ENCODE peak calls at places on chromosomes 2 and 18, in seven cellular contexts. J is K562, V is GM12878, L is HCT116, G is SK-N-SH, S is H1, O is HepG2. T is an unnamed sample.

GRCh38 chr2:5977477-5977876 is 285.3 kb downstream of the SOX11 start:
- DNase-seq in J (no peak), V (no peak), L (no peak), G (no peak), S (no peak), O (no peak), T (no peak)

GRCh38 chr2:67066782-67067181 is 330.4 kb upstream of the ETAA1 start:
- DNase-seq in J (no peak), V (no peak), L (no peak), G (no peak), S (no peak), O (no peak), T (no peak)

GRCh38 chr2:9228088-9228751 is 21.6 kb downstream of the ASAP2 start:
- DNase-seq in J (no peak), V (no peak), L (no peak), G (no peak), S (no peak), O (no peak), T (no peak)

GRCh38 chr18:57931038-57931437 is 113.0 kb upstream of the NEDD4L start:
- DNase-seq in J (no peak), V (no peak), L (no peak), G (no peak), S (no peak), O (no peak), T (no peak)

GRCh38 chr2:159010963-159011362 is 42.5 kb downstream of the TANC1 start:
- DNase-seq in J (no peak), V (no peak), L (no peak), G (no peak), S (no peak), O (no peak), T (no peak)

GRCh38 chr2:236782938-236783337 is 213.3 kb downstream of the ACKR3 start:
- DNase-seq in J (no peak), V (no peak), L (no peak), G (no peak), S (no peak), O (no peak), T (no peak)

GRCh38 chr2:177649568-177650271 is 257.1 kb downstream of the AGPS start:
- DNase-seq in J (no peak), V (no peak), L (no peak), G (no peak), S (no peak), O (no peak), T (no peak)

GRCh38 chr2:138615257-138615656 is 113.7 kb downstream of the SPOPL start:
- DNase-seq in J (no peak), V (no peak), L (no peak), G (no peak), S (no peak), O (no peak), T (no peak)

GRCh38 chr2:42142476-42143184 is 26.5 kb upstream of the EML4 start:
- DNase-seq in J (no peak), V (no peak), L (no peak), G (no peak), S (no peak), O (peak), T (no peak)

GRCh38 chr2:98558852-98559530 is 49.3 kb downstream of the COA5 start:
- DNase-seq in J (no peak), V (no peak), L (no peak), G (no peak), S (no peak), O (no peak), T (no peak)

GRCh38 chr2:229463941-229464340 is 192.9 kb upstream of the PID1 start:
- DNase-seq in J (no peak), V (no peak), L (no peak), G (no peak), S (no peak), O (no peak), T (no peak)

GRCh38 chr18:9561774-9562173 is 52.6 kb downstream of the PPP4R1 start:
- DNase-seq in J (no peak), V (no peak), L (no peak), G (no peak), S (no peak), O (no peak), T (no peak)

GRCh38 chr2:202545523-202545922 is 89.2 kb upstream of the FAM117B start:
- DNase-seq in J (no peak), V (no peak), L (no peak), G (no peak), S (no peak), O (no peak), T (no peak)

GRCh38 chr2:62089658-62090057 is 106.3 kb upstream of the B3GNT2 start:
- DNase-seq in J (no peak), V (no peak), L (no peak), G (no peak), S (no peak), O (no peak), T (no peak)

GRCh38 chr18:37266290-37266689 is 299.3 kb downstream of the CELF4 start:
- DNase-seq in J (peak), V (no peak), L (no peak), G (peak), S (no peak), O (no peak), T (no peak)
- TF ChIP-seq CTCF in J (peak), V (peak), L (no peak), G (peak), S (peak), O (peak), T (no peak)

GRCh38 chr2:182767578-182767977 is 51.5 kb downstream of the DNAJC10 start:
- DNase-seq in J (no peak), V (no peak), L (peak), G (peak), S (no peak), O (peak), T (no peak)
- TF ChIP-seq SIN3A in J (no peak), V (no peak), L (no peak), G (no peak), S (no peak), O (no peak), T (no peak)

GRCh38 chr2:28333606-28334526 is 58.8 kb upstream of the FOSL2 start:
- DNase-seq in J (no peak), V (no peak), L (no peak), G (no peak), S (no peak), O (no peak), T (no peak)
- TF ChIP-seq POLR2AphosphoS5 in J (no peak), V (no peak), L (no peak), G (no peak), S (no peak), O (no peak), T (no peak)

GRCh38 chr2:205166749-205167148 is 515.6 kb upstream of the NRP2 start:
- DNase-seq in J (no peak), V (no peak), L (no peak), G (peak), S (no peak), O (no peak), T (no peak)

GRCh38 chr2:205156457-205156856 is 525.8 kb upstream of the NRP2 start:
- DNase-seq in J (no peak), V (no peak), L (no peak), G (no peak), S (no peak), O (no peak), T (no peak)

GRCh38 chr2:205158404-205158803 is 523.9 kb upstream of the NRP2 start:
- DNase-seq in J (no peak), V (no peak), L (no peak), G (peak), S (no peak), O (no peak), T (no peak)

DNA sequence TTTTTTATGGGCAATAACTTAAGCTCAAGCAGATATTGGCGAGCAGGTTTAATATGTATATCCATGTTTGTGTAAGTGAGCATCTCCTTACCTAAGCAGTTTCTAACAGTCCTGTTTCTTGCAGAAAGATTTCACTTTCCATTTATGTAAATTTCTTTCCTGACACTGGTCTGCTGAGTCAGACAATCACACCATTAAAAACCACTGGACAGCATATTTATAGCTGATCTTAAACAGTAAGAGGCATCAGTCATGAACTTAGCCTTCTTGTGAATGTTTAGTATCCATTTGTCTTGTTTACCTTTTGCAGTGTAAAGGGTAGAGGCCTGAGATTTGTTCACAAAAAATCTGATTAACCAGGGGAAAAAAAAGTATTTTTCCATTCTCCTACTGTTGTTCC is 521.1 kb upstream of the NRP2 start:
- DNase-seq in J (no peak), V (no peak), L (no peak), G (no peak), S (no peak), O (no peak), T (no peak)
- TF ChIP-seq CTCF in J (no peak), V (no peak), L (no peak), G (no peak), S (no peak), O (no peak), T (no peak)

GRCh38 chr2:225996477-225996858 is 597.0 kb downstream of the NYAP2 start:
- DNase-seq in J (no peak), V (no peak), L (no peak), G (no peak), S (no peak), O (no peak), T (no peak)

GRCh38 chr2:225994748-225995405 is 595.4 kb downstream of the NYAP2 start:
- DNase-seq in J (no peak), V (no peak), L (no peak), G (no peak), S (no peak), O (no peak), T (no peak)

GRCh38 chr2:225998125-225998524 is 598.6 kb downstream of the NYAP2 start:
- DNase-seq in J (no peak), V (no peak), L (no peak), G (no peak), S (no peak), O (no peak), T (no peak)

GRCh38 chr2:225993430-225993829 is 593.9 kb downstream of the NYAP2 start:
- DNase-seq in J (no peak), V (no peak), L (no peak), G (no peak), S (no peak), O (no peak), T (no peak)

GRCh38 chr2:225995788-225996476 is 596.4 kb downstream of the NYAP2 start:
- DNase-seq in J (no peak), V (no peak), L (no peak), G (no peak), S (no peak), O (no peak), T (no peak)
- TF ChIP-seq SIN3A in J (no peak), V (no peak), L (no peak), G (no peak), S (no peak), O (no peak), T (no peak)

DNA sequence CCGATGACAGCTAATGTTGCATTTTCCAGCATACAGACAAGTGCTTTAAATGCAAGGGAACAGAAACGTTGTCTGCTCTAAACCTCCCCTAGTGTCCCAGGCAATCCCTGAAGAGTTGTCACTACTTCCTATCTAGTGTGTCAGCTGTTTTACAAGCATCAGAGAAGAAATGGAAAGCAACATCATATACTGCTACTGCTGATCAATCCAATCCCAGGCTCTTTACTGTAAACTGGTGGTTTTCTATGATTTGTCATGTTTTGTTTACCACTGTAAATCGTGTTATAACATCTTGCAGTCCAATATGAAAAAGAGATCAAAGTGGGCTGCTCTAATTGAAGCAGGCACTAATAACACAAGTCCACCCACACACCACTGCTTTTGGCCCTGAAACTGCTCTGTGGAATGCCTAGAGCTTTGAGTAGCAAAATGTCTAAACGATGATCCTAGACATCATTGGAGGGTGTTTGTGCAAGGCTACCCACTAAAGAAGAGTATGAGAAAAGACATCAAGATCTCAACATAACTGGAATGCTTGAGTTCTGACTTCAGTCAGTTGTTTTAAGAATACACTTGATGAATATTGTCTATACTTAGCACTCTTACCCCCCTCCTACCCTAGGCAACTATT is 18.1 kb upstream of the ROCK1 start:
- DNase-seq in J (no peak), V (no peak), L (no peak), G (no peak), S (no peak), O (no peak), T (no peak)
- TF ChIP-seq POLR2AphosphoS5 in J (no peak), V (no peak), L (no peak), G (no peak), S (no peak), O (no peak), T (no peak)

DNA sequence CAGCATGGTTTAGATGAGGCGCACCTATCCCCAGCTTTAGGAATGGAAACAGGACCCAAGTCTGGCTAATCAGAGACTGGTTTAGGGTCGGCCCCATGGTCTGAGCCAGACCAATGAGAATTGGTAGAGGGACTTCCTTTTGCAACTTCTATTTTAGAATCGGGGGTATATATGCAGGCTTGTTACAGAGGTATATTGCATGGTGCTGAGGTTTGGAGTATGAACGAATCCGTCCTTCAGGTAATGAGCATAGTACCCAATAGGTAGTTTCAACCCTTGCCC is 1.5 kb upstream of the BOLA3 start:
- DNase-seq in J (no peak), V (no peak), L (no peak), G (no peak), S (no peak), O (no peak), T (no peak)
- TF ChIP-seq CTCF in J (no peak), V (no peak), L (no peak), G (no peak), S (no peak), O (no peak), T (no peak)

GRCh38 chr2:54678719-54679118 is 44.7 kb upstream of the EML6 start:
- DNase-seq in J (no peak), V (no peak), L (no peak), G (no peak), S (no peak), O (no peak), T (no peak)

GRCh38 chr2:54676656-54677055 is 46.8 kb upstream of the EML6 start:
- DNase-seq in J (no peak), V (no peak), L (no peak), G (no peak), S (no peak), O (no peak), T (no peak)

GRCh38 chr2:54677476-54678265 is 45.8 kb upstream of the EML6 start:
- DNase-seq in J (no peak), V (no peak), L (no peak), G (no peak), S (no peak), O (no peak), T (no peak)

GRCh38 chr2:54683596-54683995 is 39.9 kb upstream of the EML6 start:
- DNase-seq in J (no peak), V (no peak), L (no peak), G (no peak), S (no peak), O (no peak), T (no peak)

DNA sequence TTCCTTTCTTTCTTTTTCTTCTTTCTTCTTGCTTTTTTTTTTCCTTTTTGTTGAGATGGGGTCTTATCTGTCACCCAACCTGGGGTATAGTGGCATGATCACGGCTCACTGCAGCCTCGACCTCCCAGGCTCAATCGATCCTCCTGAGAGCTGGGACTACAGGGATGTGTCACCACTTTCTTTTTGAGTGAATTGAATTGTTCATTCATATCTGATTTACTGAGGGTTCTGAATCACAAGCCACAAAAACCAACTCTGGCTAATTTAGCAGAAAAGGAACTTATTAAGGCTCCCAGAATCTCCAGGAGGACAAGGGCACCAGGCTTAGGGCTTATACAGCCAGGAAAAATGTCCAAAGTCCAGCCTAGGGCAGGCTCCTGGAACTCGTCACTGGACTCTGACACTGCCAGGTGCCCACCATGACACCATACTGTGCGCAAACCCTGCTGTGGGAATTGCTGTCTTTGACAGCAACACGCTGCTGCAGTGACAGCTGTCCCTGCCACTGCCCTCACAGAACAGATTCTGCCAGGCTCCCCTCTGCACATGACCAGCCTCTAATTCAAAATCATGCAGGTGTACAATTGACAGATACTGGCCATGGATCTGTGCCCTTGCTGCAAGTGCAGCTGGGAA is 42.9 kb upstream of the EML6 start:
- DNase-seq in J (no peak), V (peak), L (no peak), G (no peak), S (no peak), O (no peak), T (no peak)
- TF ChIP-seq SIN3A in J (no peak), V (no peak), L (no peak), G (no peak), S (no peak), O (no peak), T (no peak)